ENCODE peak calls at places on chromosomes 5 and 9, in six cellular contexts. D is left ventricle myocardium inferior, W is endothelial cell, K is uterus, R is WTC11, F is astrocyte of the cerebellum. U is an unnamed sample.

GRCh38 chr5:6248132-6248531 is 130.2 kb downstream of the MED10 start:
- DNase-seq in D (no peak), W (no peak), K (no peak), R (no peak), F (no peak), U (no peak)

GRCh38 chr5:169126376-169127043 is 174.4 kb downstream of the SLIT3 start:
- DNase-seq in D (no peak), W (no peak), K (no peak), R (no peak), F (no peak), U (peak; percentile 11)

GRCh38 chr9:91844170-91844569 is 105.9 kb downstream of the ROR2 start:
- DNase-seq in D (peak; percentile 27), W (no peak), K (no peak), R (no peak), F (no peak), U (no peak)

GRCh38 chr5:168268949-168269943 is 22.2 kb upstream of the WWC1 start:
- DNase-seq in D (peak; percentile 80), W (peak; percentile 95), K (peak; percentile 76), R (peak; percentile 96), F (peak; percentile 77), U (peak; percentile 49)

GRCh38 chr9:94511134-94511942 is 43.5 kb upstream of the PCAT7 start:
- DNase-seq in D (no peak), W (no peak), K (no peak), R (no peak), F (no peak), U (no peak)

GRCh38 chr9:121852646-121853616 is 201.5 kb downstream of the DAB2IP start:
- DNase-seq in D (peak; percentile 59), W (no peak), K (peak; percentile 85), R (no peak), F (no peak), U (no peak)

GRCh38 chr9:92740015-92740408 is 24.6 kb downstream of the BICD2 start:
- DNase-seq in D (no peak), W (no peak), K (no peak), R (no peak), F (no peak), U (no peak)

GRCh38 chr5:90658620-90659019 is 100.0 kb downstream of the ADGRV1 start:
- DNase-seq in D (no peak), W (no peak), K (no peak), R (no peak), F (no peak), U (no peak)

GRCh38 chr9:109883623-109884022 is 103.6 kb downstream of the PALM2AKAP2 start:
- DNase-seq in D (no peak), W (no peak), K (no peak), R (no peak), F (no peak), U (no peak)

GRCh38 chr5:150350524-150351344 is 6.8 kb upstream of the TCOF1 start:
- DNase-seq in D (peak; percentile 63), W (peak; percentile 69), K (peak; percentile 67), R (peak; percentile 88), F (peak; percentile 28), U (peak; percentile 41)

GRCh38 chr5:56357426-56357825 is 124.3 kb upstream of the ANKRD55 start:
- DNase-seq in D (no peak), W (no peak), K (no peak), R (no peak), F (no peak), U (no peak)

GRCh38 chr9:97940707-97941106 is 2.7 kb upstream of the HEMGN start:
- DNase-seq in D (no peak), W (no peak), K (no peak), R (no peak), F (no peak), U (no peak)

GRCh38 chr5:61167382-61167781 is 5.1 kb upstream of the SMIM15 start:
- DNase-seq in D (no peak), W (peak; percentile 8), K (no peak), R (no peak), F (peak; percentile 46), U (no peak)

GRCh38 chr9:129436751-129437625 is 183.9 kb downstream of the C9orf50 start:
- DNase-seq in D (peak; percentile 72), W (peak; percentile 41), K (peak; percentile 83), R (peak; percentile 32), F (no peak), U (no peak)

GRCh38 chr5:67233075-67233474 is 36.5 kb upstream of the CD180 start:
- DNase-seq in D (no peak), W (no peak), K (no peak), R (no peak), F (no peak), U (no peak)

GRCh38 chr9:134611046-134611445 is 30.6 kb upstream of the COL5A1 start:
- DNase-seq in D (no peak), W (no peak), K (no peak), R (no peak), F (no peak), U (no peak)

GRCh38 chr5:34509392-34509791 is 146.7 kb upstream of the RAI14 start:
- DNase-seq in D (no peak), W (no peak), K (no peak), R (no peak), F (no peak), U (no peak)

GRCh38 chr5:34511063-34511462 is 145.1 kb upstream of the RAI14 start:
- DNase-seq in D (no peak), W (no peak), K (no peak), R (no peak), F (no peak), U (no peak)

GRCh38 chr5:34511481-34511880 is 144.6 kb upstream of the RAI14 start:
- DNase-seq in D (no peak), W (no peak), K (no peak), R (no peak), F (no peak), U (no peak)

GRCh38 chr5:34511915-34512314 is 144.2 kb upstream of the RAI14 start:
- DNase-seq in D (peak; percentile 59), W (no peak), K (peak; percentile 76), R (no peak), F (no peak), U (no peak)

GRCh38 chr5:34510002-34510401 is 146.1 kb upstream of the RAI14 start:
- DNase-seq in D (no peak), W (no peak), K (no peak), R (no peak), F (no peak), U (no peak)
- TF ChIP-seq CTCF in D (no peak), W (no peak), K (no peak), R (no peak), F (no peak), U (no peak)

GRCh38 chr5:147629196-147629595 is 119.3 kb upstream of the DPYSL3 start:
- DNase-seq in D (no peak), W (no peak), K (no peak), R (no peak), F (peak; percentile 83), U (no peak)
- TF ChIP-seq CTCF in D (no peak), W (no peak), K (no peak), R (no peak), F (no peak), U (no peak)

GRCh38 chr5:119515192-119515591 is 62.9 kb downstream of the HSD17B4 start:
- DNase-seq in D (no peak), W (no peak), K (no peak), R (no peak), F (peak; percentile 9), U (no peak)

DNA sequence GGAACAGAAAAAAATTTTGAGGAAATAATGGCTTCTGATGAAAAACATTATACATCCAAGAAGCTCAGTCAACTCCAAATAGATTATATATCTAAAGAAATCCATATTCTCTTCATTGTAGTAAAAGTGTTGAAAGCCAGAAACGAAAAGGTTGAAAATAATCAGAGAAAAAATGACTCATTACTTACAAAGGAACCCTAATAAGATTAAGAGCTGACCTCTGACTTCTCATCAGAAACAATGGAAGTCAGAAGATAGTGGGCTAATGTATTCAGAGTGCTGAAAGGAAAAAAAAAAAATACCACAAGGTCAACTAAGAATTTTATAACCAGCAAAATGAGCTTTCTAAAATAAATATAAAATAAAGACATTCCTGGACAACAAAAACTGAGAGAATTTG is 60.0 kb downstream of the HSD17B4 start:
- DNase-seq in D (no peak), W (no peak), K (no peak), R (no peak), F (no peak), U (no peak)
- TF ChIP-seq CTCF in D (no peak), W (no peak), K (no peak), R (no peak), F (no peak), U (no peak)

GRCh38 chr5:125699860-125700259 is 723.3 kb upstream of the GRAMD2B start:
- DNase-seq in D (no peak), W (no peak), K (no peak), R (no peak), F (no peak), U (no peak)
- TF ChIP-seq CTCF in D (no peak), W (no peak), K (no peak), R (no peak), F (no peak), U (no peak)

DNA sequence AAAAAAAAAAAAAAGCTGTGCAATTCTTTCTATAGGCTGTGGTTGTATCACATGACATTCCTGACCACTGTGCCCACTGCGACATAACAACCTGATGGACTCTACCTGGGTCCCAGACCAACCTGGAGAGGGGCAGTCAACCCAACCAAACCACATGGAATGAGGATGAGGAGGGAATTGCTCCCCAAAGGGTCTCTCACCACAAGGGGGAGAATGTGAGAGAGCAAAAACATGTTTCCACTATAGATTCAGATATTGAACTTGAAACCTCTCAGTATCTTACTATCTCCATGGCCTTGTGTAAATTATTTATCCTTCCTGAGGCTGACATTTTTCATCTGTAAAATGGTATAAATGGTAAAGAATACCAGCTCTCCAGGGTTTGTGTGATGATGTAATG is 66.9 kb upstream of the SV2C start:
- DNase-seq in D (no peak), W (no peak), K (no peak), R (peak; percentile 16), F (no peak), U (no peak)
- TF ChIP-seq CTCF in D (no peak), W (no peak), K (no peak), R (no peak), F (no peak), U (no peak)

U was measured in AG09319.